ENCODE peak calls at places on chromosome 18, in six cellular contexts. One of them, this sample, is unnamed.

GRCh38 chr18:13260114-13260926 is 41.8 kb downstream of the LDLRAD4 start:
- DNase-seq in D341Med: peak
- DNase-seq in esophagus squamous epithelium: no peak
- DNase-seq in nephron progenitor cell: no peak
- DNase-seq in NCI-H524: no peak
- DNase-seq in stomach: no peak
- DNase-seq in this sample: no peak

GRCh38 chr18:57819119-57819518 is 16.0 kb upstream of the ATP8B1 start:
- DNase-seq in D341Med: no peak
- DNase-seq in esophagus squamous epithelium: no peak
- DNase-seq in nephron progenitor cell: no peak
- DNase-seq in NCI-H524: no peak
- DNase-seq in stomach: no peak
- DNase-seq in this sample: no peak

GRCh38 chr18:44731160-44731865 is 50.6 kb downstream of the SETBP1 start:
- DNase-seq in D341Med: no peak
- DNase-seq in esophagus squamous epithelium: no peak
- DNase-seq in nephron progenitor cell: no peak
- DNase-seq in NCI-H524: no peak
- DNase-seq in stomach: no peak
- DNase-seq in this sample: no peak

GRCh38 chr18:13500227-13500865 is 226.0 kb downstream of the FAM210A start:
- DNase-seq in D341Med: no peak
- DNase-seq in esophagus squamous epithelium: no peak
- DNase-seq in nephron progenitor cell: peak
- DNase-seq in NCI-H524: peak
- DNase-seq in stomach: no peak
- DNase-seq in this sample: no peak

GRCh38 chr18:79900610-79901570 is 50.6 kb downstream of the SLC66A2 start:
- DNase-seq in D341Med: peak
- DNase-seq in esophagus squamous epithelium: no peak
- DNase-seq in nephron progenitor cell: no peak
- DNase-seq in NCI-H524: no peak
- DNase-seq in stomach: no peak
- DNase-seq in this sample: no peak

GRCh38 chr18:60198063-60198462 is 174.5 kb downstream of the MC4R start:
- DNase-seq in D341Med: no peak
- DNase-seq in esophagus squamous epithelium: no peak
- DNase-seq in nephron progenitor cell: no peak
- DNase-seq in NCI-H524: peak
- DNase-seq in stomach: no peak
- DNase-seq in this sample: no peak

GRCh38 chr18:38576349-38576748 is 1010.8 kb upstream of the CELF4 start:
- DNase-seq in D341Med: no peak
- DNase-seq in esophagus squamous epithelium: no peak
- DNase-seq in nephron progenitor cell: no peak
- DNase-seq in NCI-H524: no peak
- DNase-seq in stomach: no peak
- DNase-seq in this sample: no peak

GRCh38 chr18:54233228-54233625 is 8.8 kb upstream of the MBD2 start:
- DNase-seq in D341Med: no peak
- DNase-seq in esophagus squamous epithelium: no peak
- DNase-seq in nephron progenitor cell: no peak
- DNase-seq in NCI-H524: peak
- DNase-seq in stomach: no peak
- DNase-seq in this sample: no peak

GRCh38 chr18:7566244-7566586 is 901 bp upstream of the PTPRM start:
- DNase-seq in D341Med: no peak
- DNase-seq in esophagus squamous epithelium: no peak
- DNase-seq in nephron progenitor cell: no peak
- DNase-seq in NCI-H524: no peak
- DNase-seq in stomach: no peak
- DNase-seq in this sample: no peak

GRCh38 chr18:57915848-57916596 is 112.9 kb upstream of the ATP8B1 start:
- DNase-seq in D341Med: peak
- DNase-seq in esophagus squamous epithelium: no peak
- DNase-seq in nephron progenitor cell: no peak
- DNase-seq in NCI-H524: peak
- DNase-seq in stomach: no peak
- DNase-seq in this sample: no peak

GRCh38 chr18:25453556-25454269 is 101.7 kb upstream of the ZNF521 start:
- DNase-seq in D341Med: no peak
- DNase-seq in esophagus squamous epithelium: no peak
- DNase-seq in nephron progenitor cell: no peak
- DNase-seq in NCI-H524: no peak
- DNase-seq in stomach: no peak
- DNase-seq in this sample: no peak

GRCh38 chr18:79677221-79677620 is 2.4 kb upstream of the CTDP1 start:
- DNase-seq in D341Med: peak
- DNase-seq in esophagus squamous epithelium: no peak
- DNase-seq in nephron progenitor cell: no peak
- DNase-seq in NCI-H524: no peak
- DNase-seq in stomach: no peak
- DNase-seq in this sample: no peak

GRCh38 chr18:50839341-50839740 is 19.5 kb upstream of the MRO start:
- DNase-seq in D341Med: no peak
- DNase-seq in esophagus squamous epithelium: no peak
- DNase-seq in nephron progenitor cell: no peak
- DNase-seq in NCI-H524: no peak
- DNase-seq in stomach: no peak
- DNase-seq in this sample: no peak

GRCh38 chr18:3383381-3383915 is 66.5 kb upstream of the TGIF1 start:
- DNase-seq in D341Med: no peak
- DNase-seq in esophagus squamous epithelium: no peak
- DNase-seq in nephron progenitor cell: no peak
- DNase-seq in NCI-H524: no peak
- DNase-seq in stomach: no peak
- DNase-seq in this sample: no peak

GRCh38 chr18:28657836-28658410 is 481.0 kb upstream of the CDH2 start:
- DNase-seq in D341Med: no peak
- DNase-seq in esophagus squamous epithelium: no peak
- DNase-seq in nephron progenitor cell: no peak
- DNase-seq in NCI-H524: no peak
- DNase-seq in stomach: no peak
- DNase-seq in this sample: no peak

GRCh38 chr18:68769423-68769822 is 28.5 kb upstream of the CCDC102B start:
- DNase-seq in D341Med: no peak
- DNase-seq in esophagus squamous epithelium: no peak
- DNase-seq in nephron progenitor cell: no peak
- DNase-seq in NCI-H524: no peak
- DNase-seq in stomach: no peak
- DNase-seq in this sample: no peak

GRCh38 chr18:52588916-52589315 is 248.9 kb downstream of the DCC start:
- DNase-seq in D341Med: no peak
- DNase-seq in esophagus squamous epithelium: no peak
- DNase-seq in nephron progenitor cell: no peak
- DNase-seq in NCI-H524: no peak
- DNase-seq in stomach: no peak
- DNase-seq in this sample: no peak

GRCh38 chr18:45974088-45974536 is 7.0 kb upstream of the EPG5 start:
- DNase-seq in D341Med: peak
- DNase-seq in esophagus squamous epithelium: no peak
- DNase-seq in nephron progenitor cell: peak
- DNase-seq in NCI-H524: peak
- DNase-seq in stomach: peak
- DNase-seq in this sample: peak

GRCh38 chr18:47893047-47893446 is 37.4 kb downstream of the SMAD2 start:
- DNase-seq in D341Med: no peak
- DNase-seq in esophagus squamous epithelium: no peak
- DNase-seq in nephron progenitor cell: peak
- DNase-seq in NCI-H524: no peak
- DNase-seq in stomach: no peak
- DNase-seq in this sample: no peak

GRCh38 chr18:76504749-76505148 is 9.7 kb upstream of the ZNF516 start:
- DNase-seq in D341Med: no peak
- DNase-seq in esophagus squamous epithelium: no peak
- DNase-seq in nephron progenitor cell: no peak
- DNase-seq in NCI-H524: no peak
- DNase-seq in stomach: no peak
- DNase-seq in this sample: no peak

GRCh38 chr18:25349926-25350560 is 1.9 kb downstream of the ZNF521 start:
- DNase-seq in D341Med: peak
- DNase-seq in esophagus squamous epithelium: no peak
- DNase-seq in nephron progenitor cell: peak
- DNase-seq in NCI-H524: no peak
- DNase-seq in stomach: no peak
- DNase-seq in this sample: no peak

GRCh38 chr18:6578686-6579085 is 150.8 kb upstream of the ARHGAP28 start:
- DNase-seq in D341Med: no peak
- DNase-seq in esophagus squamous epithelium: no peak
- DNase-seq in nephron progenitor cell: no peak
- DNase-seq in NCI-H524: no peak
- DNase-seq in stomach: no peak
- DNase-seq in this sample: no peak

GRCh38 chr18:22348521-22349316 is 69.0 kb downstream of the CTAGE1 start:
- DNase-seq in D341Med: peak
- DNase-seq in esophagus squamous epithelium: no peak
- DNase-seq in nephron progenitor cell: peak
- DNase-seq in NCI-H524: peak
- DNase-seq in stomach: peak
- DNase-seq in this sample: no peak

GRCh38 chr18:48295586-48296311 is 113.4 kb downstream of the ZBTB7C start:
- DNase-seq in D341Med: peak
- DNase-seq in esophagus squamous epithelium: no peak
- DNase-seq in nephron progenitor cell: peak
- DNase-seq in NCI-H524: peak
- DNase-seq in stomach: no peak
- DNase-seq in this sample: no peak

GRCh38 chr18:34219651-34220050 is 5.1 kb downstream of the NOL4 start:
- DNase-seq in D341Med: peak
- DNase-seq in esophagus squamous epithelium: no peak
- DNase-seq in nephron progenitor cell: no peak
- DNase-seq in NCI-H524: peak
- DNase-seq in stomach: no peak
- DNase-seq in this sample: no peak

GRCh38 chr18:13379930-13380665 is 161.5 kb downstream of the LDLRAD4 start:
- DNase-seq in D341Med: no peak
- DNase-seq in esophagus squamous epithelium: no peak
- DNase-seq in nephron progenitor cell: no peak
- DNase-seq in NCI-H524: no peak
- DNase-seq in stomach: no peak
- DNase-seq in this sample: no peak

This sample was measured in NCI-H460.